ENCODE peak calls at places on chromosomes 3 and 15, in ten cellular contexts. D is HepG2, H is ovary, K is tibial nerve, W is GM12878, M is stomach, Y is upper lobe of left lung, T is suprapubic skin, Z is sigmoid colon, R is K562. P is an unnamed sample. For H3K36me3, the result is how much of the 10 kb centered on the place peaks cover.

GRCh38 chr3:126413693-126414080 is 19.0 kb downstream of the CFAP100 start:
- DNase-seq in D (no peak), Z (peak), H (no peak), M (peak), T (peak), K (no peak), Y (no peak), W (no peak), R (no peak), P (no peak)

GRCh38 chr15:81312790-81313543 is 11.0 kb downstream of the STARD5 start:
- DNase-seq in K (peak), W (no peak), R (no peak), H (peak), M (peak), Z (peak), T (peak), Y (peak), D (no peak), P (peak)

GRCh38 chr15:98649996-98650870 is 1.9 kb downstream of the IGF1R start:
- DNase-seq in H (peak), M (peak), Y (peak), D (peak), Z (no peak), K (peak), T (no peak), R (no peak), W (no peak), P (peak)

GRCh38 chr3:172246107-172246870 is 202.0 kb downstream of the GHSR start:
- DNase-seq in T (no peak), R (no peak), M (peak), Z (no peak), D (no peak), H (no peak), W (no peak), Y (no peak), K (no peak), P (no peak)

GRCh38 chr3:187565701-187566100 is 104.5 kb downstream of the SST start:
- DNase-seq in D (no peak), Z (no peak), H (no peak), Y (no peak), R (no peak), K (no peak), M (no peak), T (no peak), W (no peak), P (no peak)

GRCh38 chr3:37825744-37826143 is 35.9 kb upstream of the CTDSPL start:
- DNase-seq in W (no peak), Z (no peak), R (no peak), M (no peak), H (no peak), T (no peak), D (no peak), K (no peak), Y (no peak), P (no peak)

GRCh38 chr15:52095597-52096262 is 16.8 kb downstream of the BCL2L10 start:
- DNase-seq in R (no peak), W (no peak), K (no peak), Z (no peak), D (no peak), T (no peak), Y (no peak), M (no peak), H (no peak), P (no peak)

GRCh38 chr3:56469141-56469540 is 874 bp upstream of the ERC2 start:
- DNase-seq in K (no peak), Y (no peak), M (no peak), Z (no peak), R (no peak), D (no peak), T (no peak), H (no peak), W (no peak), P (no peak)

GRCh38 chr3:179027326-179027900 is 44.2 kb downstream of the ZMAT3 start:
- DNase-seq in W (no peak), H (no peak), D (no peak), Z (no peak), M (no peak), T (no peak), R (no peak), K (peak), Y (no peak), P (no peak)

GRCh38 chr3:56754753-56755365 is 46.9 kb downstream of the ARHGEF3 start:
- DNase-seq in H (no peak), K (peak), T (no peak), Z (no peak), Y (no peak), M (no peak), D (no peak), R (no peak), W (peak), P (peak)

GRCh38 chr15:78808550-78808949 is 2.7 kb downstream of the ADAMTS7 start:
- DNase-seq in M (no peak), H (no peak), T (no peak), Y (no peak), D (peak), W (no peak), R (peak), K (no peak), Z (no peak), P (no peak)

GRCh38 chr3:133830071-133830470 is 24.5 kb downstream of the SRPRB start:
- DNase-seq in W (no peak), D (no peak), Z (no peak), M (no peak), Y (no peak), R (no peak), K (no peak), T (no peak), H (no peak), P (no peak)

GRCh38 chr3:126758882-126759281 is 54.8 kb downstream of the CHCHD6 start:
- DNase-seq in D (no peak), W (no peak), K (no peak), Z (no peak), Y (no peak), R (no peak), M (no peak), H (no peak), T (peak), P (no peak)

GRCh38 chr15:80568876-80569605 is 126.1 kb upstream of the ABHD17C start:
- DNase-seq in H (no peak), W (no peak), D (no peak), Z (peak), T (no peak), M (no peak), Y (no peak), R (no peak), K (no peak), P (no peak)

GRCh38 chr3:130820976-130821375 is 72.9 kb upstream of the ATP2C1 start:
- DNase-seq in D (peak), Z (no peak), Y (no peak), K (no peak), R (no peak), W (no peak), T (no peak), M (no peak), H (no peak), P (no peak)

GRCh38 chr3:128322030-128323022 is 144.4 kb downstream of the DNAJB8 start:
- DNase-seq in D (no peak), K (peak), M (peak), W (no peak), Z (peak), T (no peak), H (no peak), Y (no peak), R (peak), P (peak)

GRCh38 chr15:29747837-29748417 is 74.3 kb downstream of the TJP1 start:
- DNase-seq in M (no peak), Y (no peak), D (peak), W (no peak), H (no peak), K (no peak), Z (no peak), R (no peak), T (no peak), P (no peak)

GRCh38 chr3:71018794-71019193 is 564.7 kb downstream of the FOXP1 start:
- DNase-seq in K (no peak), T (no peak), Y (no peak), Z (no peak), H (no peak), M (no peak), W (no peak), R (no peak), D (no peak), P (no peak)

GRCh38 chr15:50182233-50183013 is 427 bp downstream of the SLC27A2 start:
- DNase-seq in M (peak), H (no peak), K (no peak), D (no peak), T (no peak), W (no peak), R (peak), Y (peak), Z (no peak), P (peak)

GRCh38 chr3:134751831-134752230 is 43.2 kb upstream of the EPHB1 start:
- DNase-seq in Y (no peak), R (no peak), T (no peak), H (no peak), W (no peak), Z (no peak), K (no peak), D (no peak), M (no peak), P (no peak)

GRCh38 chr15:79923068-79923514 is 26.3 kb upstream of the MTHFS start:
- DNase-seq in M (peak), K (peak), Z (peak), R (peak), W (no peak), Y (peak), D (peak), T (peak), H (peak), P (peak)

GRCh38 chr15:64731012-64731806 is 44.2 kb downstream of the RBPMS2 start:
- DNase-seq in W (peak), Z (peak), M (peak), R (peak), K (peak), T (peak), Y (no peak), H (peak), D (peak), P (peak)

GRCh38 chr15:98650871-98651481 is 2.6 kb downstream of the IGF1R start:
- DNase-seq in K (peak), D (no peak), T (no peak), Y (no peak), M (peak), Z (no peak), H (peak), R (no peak), W (no peak), P (peak)

GRCh38 chr3:183697123-183697609 is 431 bp upstream of the YEATS2 start:
- DNase-seq in D (no peak), Y (no peak), T (no peak), M (no peak), Z (no peak), W (no peak), K (no peak), R (peak), H (no peak), P (no peak)

GRCh38 chr15:53454843-53455721 is 304.4 kb downstream of the WDR72 start:
- DNase-seq in H (no peak), Y (no peak), Z (no peak), R (no peak), D (peak), K (no peak), T (no peak), W (no peak), M (no peak), P (no peak)

GRCh38 chr15:30859091-30859874 is 44.4 kb upstream of the FAN1 start:
- DNase-seq in Z (no peak), R (peak), K (no peak), M (no peak), W (no peak), Y (no peak), T (no peak), H (no peak), D (peak), P (no peak)

GRCh38 chr15:71275098-71275497 is 159.8 kb downstream of the THSD4 start:
- DNase-seq in Z (no peak), M (no peak), Y (no peak), H (no peak), T (no peak), K (no peak), W (no peak), D (no peak), R (no peak), P (no peak)

GRCh38 chr3:142724682-142725351 is 983 bp downstream of the TRPC1 start:
- DNase-seq in T (peak), D (peak), R (peak), Z (peak), Y (peak), W (no peak), M (no peak), H (peak), K (peak), P (peak)

GRCh38 chr3:141050913-141051632 is at the start of gene SPSB4:
- DNase-seq in Y (peak), M (no peak), K (no peak), H (no peak), T (no peak), D (peak), W (no peak), Z (peak), R (no peak), P (peak)

DNA sequence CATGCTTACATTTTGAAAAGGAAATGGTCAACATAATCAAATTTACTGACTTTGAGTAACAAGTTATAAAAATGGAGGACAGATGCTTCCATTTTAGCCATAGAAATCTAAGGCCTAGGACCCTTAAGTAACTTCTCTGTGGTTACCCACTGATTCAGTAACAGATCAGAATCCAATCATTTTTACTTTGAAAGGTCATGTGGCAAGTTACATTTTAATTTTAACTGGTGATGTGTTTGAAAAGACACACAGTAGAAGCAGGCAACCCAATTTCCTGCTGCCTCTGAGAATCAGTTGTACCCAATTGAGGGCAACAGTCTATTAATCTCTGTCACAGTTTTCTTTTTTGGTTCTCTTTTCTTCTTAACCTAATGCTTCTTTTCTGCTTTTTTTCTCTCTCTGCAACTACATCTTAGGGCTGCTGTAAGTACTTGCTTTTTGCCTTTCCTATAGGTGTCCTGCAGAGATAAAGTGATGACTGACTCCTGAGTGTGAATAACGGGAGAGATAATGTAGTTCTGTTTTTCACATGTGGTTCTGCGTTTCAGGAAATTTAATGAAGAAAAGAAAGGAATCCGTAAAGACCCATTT is 3.3 kb downstream of the ZWILCH start:
- DNase-seq in R (no peak), W (peak), M (no peak), D (no peak), H (no peak), Y (no peak), T (no peak), K (no peak), Z (no peak), P (no peak)
- H3K36me3 ChIP-seq in R (under half), W (under half), M (under half), D (under half), H (under half), Y (under half), T (under half), K (under half), Z (under half), P (under half)

DNA sequence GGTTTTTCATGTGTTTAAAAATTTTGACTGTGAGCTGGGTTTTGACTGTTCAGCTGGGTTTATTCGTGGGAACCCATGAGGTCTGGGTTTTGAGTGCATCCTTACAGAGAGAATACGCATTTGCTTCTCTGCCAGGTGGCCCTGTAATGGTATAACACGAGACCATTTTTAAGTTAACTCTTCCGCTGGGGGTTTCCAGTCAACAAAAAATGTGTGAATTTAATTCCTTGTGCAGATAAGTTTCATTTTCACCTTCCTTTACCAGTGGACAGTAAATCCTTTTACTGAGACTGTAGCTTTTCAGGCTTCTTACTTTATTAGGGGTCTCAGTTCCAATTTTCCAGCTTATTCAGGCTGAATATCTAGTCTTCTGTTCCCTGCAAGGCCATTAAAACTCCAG is 149.6 kb downstream of the OPA1 start:
- DNase-seq in T (no peak), D (no peak), H (no peak), Z (no peak), Y (no peak), R (no peak), W (peak), K (no peak), M (no peak), P (no peak)
- TF ChIP-seq POLR2A in T (no peak), D (no peak), H (no peak), Z (no peak), Y (no peak), R (no peak), W (no peak), K (no peak), M (no peak), P (no peak)

GRCh38 chr15:87527416-87527815 is 729.1 kb downstream of the NTRK3 start:
- DNase-seq in D (no peak), Z (no peak), W (no peak), Y (no peak), R (no peak), T (no peak), K (no peak), H (no peak), M (no peak), P (no peak)
- TF ChIP-seq EP300 in D (no peak), Z (no peak), W (no peak), Y (no peak), R (no peak), T (no peak), K (no peak), H (no peak), M (no peak), P (no peak)

DNA sequence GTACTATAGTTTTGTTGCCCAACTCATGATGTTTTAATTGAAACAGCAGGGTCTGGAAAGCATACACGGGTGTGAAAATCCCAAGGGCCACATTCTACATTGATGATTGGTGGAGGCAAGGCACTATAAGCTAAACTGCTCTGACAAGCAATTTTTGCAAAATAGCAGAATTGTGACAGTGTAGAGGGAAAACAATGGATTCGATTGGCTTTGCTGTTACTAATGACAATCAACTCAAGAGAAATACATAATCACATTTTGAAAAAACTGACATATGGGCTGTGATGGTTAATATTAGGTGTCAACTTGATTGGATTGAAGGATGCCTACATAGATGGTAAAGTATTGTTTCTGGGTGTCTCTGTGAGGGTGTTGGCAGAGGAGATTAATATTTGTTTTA is 458.7 kb downstream of the PYDC2 start:
- DNase-seq in D (no peak), M (no peak), T (no peak), R (no peak), H (no peak), W (no peak), Z (no peak), Y (no peak), K (no peak), P (no peak)
- H3K36me3 ChIP-seq in D (under half), M (under half), T (under half), R (under half), H (under half), W (under half), Z (under half), Y (under half), K (under half), P (under half)

DNA sequence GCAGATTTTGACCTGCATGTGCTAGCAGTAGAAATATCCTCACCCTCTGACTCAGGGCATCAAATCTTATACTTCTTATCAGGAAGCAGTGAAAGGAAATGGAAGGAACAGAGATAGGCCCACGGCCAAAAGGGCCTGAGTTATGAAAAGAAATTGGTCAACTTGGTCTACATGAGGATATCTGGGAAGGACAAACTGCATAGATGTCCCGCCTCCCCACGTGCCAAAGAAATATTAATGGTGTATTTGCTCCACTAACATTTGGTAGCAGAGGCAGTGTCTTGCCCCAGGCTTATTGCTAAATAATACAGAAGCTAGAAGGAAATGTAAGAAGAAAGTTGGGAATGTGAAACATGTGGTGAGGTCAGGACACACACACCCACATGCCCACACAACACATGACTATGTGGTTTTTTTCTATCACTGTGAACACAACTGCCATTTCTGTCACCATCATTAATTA is 93.5 kb upstream of the COL8A1 start:
- DNase-seq in M (peak), D (no peak), R (no peak), K (peak), W (no peak), T (no peak), Y (no peak), H (no peak), Z (no peak), P (peak)
- TF ChIP-seq POLR2A in M (no peak), D (no peak), R (no peak), K (no peak), W (no peak), T (no peak), Y (no peak), H (no peak), Z (no peak), P (no peak)

GRCh38 chr15:74780983-74781672 is 752 bp upstream of the CSK start:
- DNase-seq in W (no peak), H (no peak), K (no peak), T (no peak), R (no peak), D (no peak), M (no peak), Z (no peak), Y (no peak), P (no peak)
- TF ChIP-seq EP300 in W (peak), H (no peak), K (no peak), T (no peak), R (no peak), D (no peak), M (no peak), Z (no peak), Y (no peak), P (no peak)

DNA sequence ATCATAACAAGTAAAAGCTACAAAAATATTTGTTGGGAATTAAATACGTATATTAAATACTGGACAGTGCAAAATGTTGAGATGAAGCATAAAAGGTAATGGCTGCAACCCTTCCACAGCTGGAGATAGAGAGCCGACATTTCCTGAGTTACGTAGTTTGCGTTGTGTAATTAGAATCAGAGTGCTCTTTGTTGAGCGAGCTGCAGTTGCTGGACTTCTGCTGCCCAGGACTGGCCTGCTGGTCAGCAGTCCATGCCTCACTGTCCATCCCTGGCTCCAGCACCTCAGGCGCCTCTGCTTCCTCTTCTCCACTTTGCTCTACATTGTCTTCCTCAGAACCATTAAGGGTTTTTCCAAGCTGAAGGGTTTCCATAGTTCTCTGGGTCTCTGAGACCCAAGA is 28.4 kb upstream of the SHC4 start:
- DNase-seq in T (no peak), Z (no peak), Y (peak), K (no peak), W (no peak), R (no peak), H (no peak), D (no peak), M (no peak), P (no peak)
- H3K36me3 ChIP-seq in T (under half), Z (under half), Y (under half), K (under half), W (under half), R (under half), H (under half), D (under half), M (half or more), P (under half)

GRCh38 chr3:190862209-190863118 is at the start of gene GMNC:
- DNase-seq in R (no peak), W (no peak), M (peak), D (peak), Y (peak), K (peak), T (peak), Z (peak), H (peak), P (peak)
- TF ChIP-seq POLR2A in R (no peak), W (no peak), M (no peak), D (no peak), Y (peak), K (no peak), T (peak), Z (no peak), H (no peak), P (no peak)

GRCh38 chr15:42920281-42921048 is at the start of gene TTBK2:
- DNase-seq in Y (peak), T (peak), K (peak), H (peak), R (peak), W (peak), M (peak), Z (peak), D (peak), P (peak)

GRCh38 chr15:42919308-42919707 is 1.3 kb downstream of the TTBK2 start:
- DNase-seq in H (no peak), K (no peak), Z (no peak), M (no peak), R (no peak), D (no peak), W (no peak), Y (no peak), T (no peak), P (no peak)

GRCh38 chr15:42919794-42920280 is 741 bp downstream of the TTBK2 start:
- DNase-seq in Y (no peak), K (peak), R (no peak), D (peak), T (no peak), Z (peak), M (no peak), H (peak), W (no peak), P (peak)

GRCh38 chr15:42915654-42916053 is 4.9 kb downstream of the TTBK2 start:
- DNase-seq in H (no peak), M (no peak), T (no peak), Y (no peak), R (no peak), Z (no peak), W (no peak), K (no peak), D (no peak), P (no peak)

GRCh38 chr15:42918047-42918446 is 2.5 kb downstream of the TTBK2 start:
- DNase-seq in Z (no peak), Y (no peak), H (no peak), D (no peak), K (no peak), T (no peak), M (no peak), W (no peak), R (no peak), P (no peak)
- TF ChIP-seq EP300 in Z (no peak), Y (no peak), H (no peak), D (no peak), K (no peak), T (no peak), M (no peak), W (no peak), R (no peak), P (no peak)

P was measured in transverse colon.